ENCODE peak calls at places on chromosomes 7 and 10, in ten cellular contexts. S is activated CD8-positive, alpha-beta T cell treated with anti-CD3 and anti-CD28 coated beads, Interleukin-2, amount 10 ng/mL, durations not matched to agents 7 days and 5 days; P is left lobe of liver; Z is activated CD8-positive, alpha-beta memory T cell treated with anti-CD3 and anti-CD28 coated beads, Interleukin-2, amount 10 ng/mL, durations not matched to agents 7 days and 5 days; Q is pancreas; B is foreskin keratinocyte; R is CD4-positive, CD25-positive, alpha-beta regulatory T cell; D is upper lobe of right lung; E is psoas muscle; F is stimulated activated naive CD8-positive, alpha-beta T cell treated with anti-CD3 and anti-CD28 coated beads, Interleukin-15, Interleukin-2, amounts not matched to agents 100 U/mL and 50 U/mL, for 24 hours. J is an unnamed sample.
A peak's percentile ranks its signal among the peaks of the same experiment; 100 is the strongest.

GRCh38 chr10:17857040-17857439 is 47.9 kb downstream of the MRC1 start:
- ATAC-seq in S (no peak), Q (no peak), D (no peak), P (no peak), B (no peak), E (no peak), Z (no peak), R (no peak), F (no peak), J (no peak)

GRCh38 chr7:69276011-69276729 is 322.1 kb upstream of the AUTS2 start:
- ATAC-seq in Z (no peak), S (no peak), E (no peak), D (peak; percentile 26), P (no peak), R (no peak), B (no peak), F (no peak), Q (no peak), J (no peak)

GRCh38 chr7:44824894-44825526 is 22.9 kb downstream of the H2AZ2 start:
- ATAC-seq in R (no peak), E (no peak), B (no peak), D (peak; percentile 45), F (peak; percentile 79), Z (peak; percentile 43), P (no peak), Q (no peak), S (no peak), J (peak; percentile 55)

GRCh38 chr7:88314092-88314491 is 7.4 kb upstream of the STEAP4 start:
- ATAC-seq in E (no peak), R (no peak), Z (no peak), F (no peak), D (peak; percentile 45), P (peak; percentile 27), B (no peak), Q (no peak), S (no peak), J (no peak)

GRCh38 chr10:31939797-31940708 is 11.4 kb upstream of the ARHGAP12 start:
- ATAC-seq in P (no peak), F (no peak), Z (no peak), E (no peak), B (peak; percentile 50), S (no peak), D (no peak), Q (no peak), R (no peak), J (no peak)

GRCh38 chr7:47215640-47216039 is 366.3 kb downstream of the TNS3 start:
- ATAC-seq in Q (no peak), R (no peak), S (no peak), E (no peak), F (no peak), D (no peak), P (no peak), B (no peak), Z (no peak), J (no peak)

GRCh38 chr7:121480058-121480457 is 84.0 kb upstream of the FAM3C start:
- ATAC-seq in Q (no peak), B (peak; percentile 52), F (no peak), E (no peak), R (no peak), S (no peak), P (no peak), Z (no peak), D (no peak), J (no peak)

GRCh38 chr10:99548041-99548530 is 15.3 kb downstream of the NKX2-3 start:
- ATAC-seq in R (no peak), P (peak; percentile 92), B (peak; percentile 66), F (peak; percentile 43), D (peak; percentile 42), Z (peak; percentile 36), E (no peak), Q (no peak), S (no peak), J (peak; percentile 31)

GRCh38 chr10:106897631-106898161 is 266.8 kb downstream of the SORCS1 start:
- ATAC-seq in R (no peak), B (no peak), D (no peak), P (peak; percentile 77), Z (no peak), F (no peak), E (no peak), Q (peak; percentile 30), S (no peak), J (no peak)

GRCh38 chr10:106355450-106355849 is 809.1 kb downstream of the SORCS1 start:
- ATAC-seq in F (no peak), S (no peak), R (no peak), Z (no peak), D (no peak), Q (no peak), E (no peak), B (no peak), P (peak; percentile 32), J (no peak)

GRCh38 chr7:20158684-20159083 is 58.5 kb downstream of the MACC1 start:
- ATAC-seq in Z (no peak), F (no peak), E (no peak), B (no peak), R (no peak), Q (peak; percentile 77), D (peak; percentile 65), S (no peak), P (no peak), J (no peak)

GRCh38 chr10:132420469-132421376 is 23.7 kb downstream of the PWWP2B start:
- ATAC-seq in B (no peak), Q (peak; percentile 60), D (peak; percentile 51), E (peak; percentile 33), Z (peak; percentile 27), F (peak; percentile 26), R (no peak), P (peak; percentile 39), S (peak; percentile 35), J (peak; percentile 62)